ENCODE peak calls at places on chromosomes 5 and 9, in six cellular contexts. X, Y, A, R, J and N are unnamed samples.

GRCh38 chr9:135499326-135500070 is 984 bp upstream of the MRPS2 start:
- DNase-seq in A (peak), R (peak), X (peak), Y (peak), J (peak), N (peak)

GRCh38 chr5:171475551-171476035 is 56.1 kb downstream of the FGF18 start:
- DNase-seq in R (no peak), X (no peak), A (no peak), Y (no peak), J (no peak), N (no peak)

GRCh38 chr9:126915281-126915816 is 767 bp downstream of the RALGPS1 start:
- DNase-seq in J (peak), R (peak), A (no peak), X (peak), Y (no peak), N (no peak)

GRCh38 chr9:35603986-35604577 is 980 bp upstream of the TESK1 start:
- DNase-seq in R (peak), X (peak), J (peak), Y (peak), A (peak), N (peak)

GRCh38 chr5:1008451-1009358 is at the start of gene NKD2:
- DNase-seq in J (peak), A (peak), Y (no peak), X (peak), R (peak), N (no peak)

GRCh38 chr9:76371901-76372300 is 22.3 kb downstream of the RFK start:
- DNase-seq in Y (peak), J (no peak), A (no peak), X (no peak), R (no peak), N (peak)

GRCh38 chr5:170363671-170364070 is 25.5 kb downstream of the KCNMB1 start:
- DNase-seq in J (no peak), A (no peak), Y (no peak), X (no peak), R (no peak), N (no peak)

GRCh38 chr5:175520321-175520720 is 42.0 kb downstream of the SFXN1 start:
- DNase-seq in A (no peak), R (no peak), J (no peak), X (no peak), Y (no peak), N (no peak)

GRCh38 chr5:11234501-11234911 is 473.5 kb upstream of the DAP start:
- DNase-seq in R (no peak), A (no peak), J (no peak), X (peak), Y (no peak), N (no peak)

GRCh38 chr5:176844706-176845391 is 34.5 kb downstream of the UNC5A start:
- DNase-seq in A (no peak), J (no peak), Y (peak), X (peak), R (no peak), N (peak)

GRCh38 chr5:156800982-156801381 is 49.1 kb upstream of the PPP1R2B start:
- DNase-seq in A (no peak), X (no peak), R (no peak), J (no peak), Y (no peak), N (no peak)

GRCh38 chr5:169006878-169007790 is 293.8 kb downstream of the SLIT3 start:
- DNase-seq in Y (no peak), X (no peak), J (no peak), R (no peak), A (no peak), N (no peak)

GRCh38 chr5:133292300-133292699 is 240.5 kb downstream of the HSPA4 start:
- DNase-seq in A (no peak), X (no peak), R (no peak), J (no peak), Y (no peak), N (no peak)

GRCh38 chr5:14467886-14468285 is 113.7 kb upstream of the OTULINL start:
- DNase-seq in X (no peak), J (no peak), R (no peak), A (no peak), Y (no peak), N (no peak)

GRCh38 chr5:594241-594860 is 17.8 kb upstream of the CEP72 start:
- DNase-seq in X (no peak), A (no peak), Y (no peak), J (peak), R (no peak), N (no peak)

GRCh38 chr9:72424131-72424530 is 59.1 kb upstream of the ZFAND5 start:
- DNase-seq in R (no peak), Y (no peak), X (no peak), J (no peak), A (no peak), N (no peak)

GRCh38 chr5:114360362-114360761 is 1.5 kb upstream of the KCNN2 start:
- DNase-seq in A (no peak), Y (no peak), J (no peak), X (no peak), R (no peak), N (no peak)

GRCh38 chr5:178327931-178328711 is 95.5 kb upstream of the PHYKPL start:
- DNase-seq in J (no peak), X (no peak), A (no peak), R (no peak), Y (no peak), N (no peak)

GRCh38 chr9:4739587-4740372 is 1.2 kb downstream of the AK3 start:
- DNase-seq in X (no peak), Y (peak), R (no peak), A (no peak), J (peak), N (peak)

GRCh38 chr5:78561261-78561660 is 87.3 kb downstream of the LHFPL2 start:
- DNase-seq in Y (no peak), A (no peak), X (no peak), R (no peak), J (no peak), N (no peak)

GRCh38 chr5:171462136-171462927 is 42.9 kb downstream of the FGF18 start:
- DNase-seq in A (no peak), Y (no peak), J (no peak), R (no peak), X (no peak), N (no peak)

GRCh38 chr9:121966706-121967105 is 126.4 kb downstream of the TTLL11 start:
- DNase-seq in R (no peak), X (no peak), A (no peak), J (no peak), Y (no peak), N (no peak)

GRCh38 chr5:142304013-142304701 is 20.7 kb downstream of the SPRY4 start:
- DNase-seq in A (no peak), X (no peak), Y (peak), J (no peak), R (no peak), N (no peak)

GRCh38 chr5:95872333-95873268 is 50.1 kb upstream of the GLRX start:
- DNase-seq in R (no peak), A (no peak), X (no peak), Y (no peak), J (no peak), N (no peak)

GRCh38 chr5:43602818-43603534 is at the start of gene NNT:
- DNase-seq in A (peak), Y (peak), J (peak), X (peak), R (peak), N (peak)

GRCh38 chr5:14417792-14418765 is 163.5 kb upstream of the OTULINL start:
- DNase-seq in Y (peak), R (no peak), A (no peak), J (no peak), X (no peak), N (peak)

GRCh38 chr9:5566054-5566618 is 55.8 kb downstream of the PDCD1LG2 start:
- DNase-seq in R (no peak), X (no peak), J (no peak), A (no peak), Y (no peak), N (no peak)

GRCh38 chr5:132759114-132760042 is 12.2 kb downstream of the CCNI2 start:
- DNase-seq in R (no peak), A (no peak), J (no peak), X (no peak), Y (no peak), N (no peak)

GRCh38 chr5:8458038-8458383 is 589.1 kb downstream of the MTRR start:
- DNase-seq in Y (peak), A (no peak), X (peak), R (no peak), J (no peak), N (peak)

GRCh38 chr5:109192027-109192426 is 217.7 kb downstream of the PJA2 start:
- DNase-seq in R (no peak), A (no peak), J (no peak), Y (no peak), X (no peak), N (no peak)

GRCh38 chr9:18658764-18659705 is 185.1 kb downstream of the ADAMTSL1 start:
- DNase-seq in A (no peak), R (no peak), X (no peak), Y (peak), J (no peak), N (peak)

GRCh38 chr9:122562134-122562760 is 9.3 kb downstream of the OR1N2 start:
- DNase-seq in J (no peak), R (no peak), X (no peak), A (peak), Y (no peak), N (no peak)

DNA sequence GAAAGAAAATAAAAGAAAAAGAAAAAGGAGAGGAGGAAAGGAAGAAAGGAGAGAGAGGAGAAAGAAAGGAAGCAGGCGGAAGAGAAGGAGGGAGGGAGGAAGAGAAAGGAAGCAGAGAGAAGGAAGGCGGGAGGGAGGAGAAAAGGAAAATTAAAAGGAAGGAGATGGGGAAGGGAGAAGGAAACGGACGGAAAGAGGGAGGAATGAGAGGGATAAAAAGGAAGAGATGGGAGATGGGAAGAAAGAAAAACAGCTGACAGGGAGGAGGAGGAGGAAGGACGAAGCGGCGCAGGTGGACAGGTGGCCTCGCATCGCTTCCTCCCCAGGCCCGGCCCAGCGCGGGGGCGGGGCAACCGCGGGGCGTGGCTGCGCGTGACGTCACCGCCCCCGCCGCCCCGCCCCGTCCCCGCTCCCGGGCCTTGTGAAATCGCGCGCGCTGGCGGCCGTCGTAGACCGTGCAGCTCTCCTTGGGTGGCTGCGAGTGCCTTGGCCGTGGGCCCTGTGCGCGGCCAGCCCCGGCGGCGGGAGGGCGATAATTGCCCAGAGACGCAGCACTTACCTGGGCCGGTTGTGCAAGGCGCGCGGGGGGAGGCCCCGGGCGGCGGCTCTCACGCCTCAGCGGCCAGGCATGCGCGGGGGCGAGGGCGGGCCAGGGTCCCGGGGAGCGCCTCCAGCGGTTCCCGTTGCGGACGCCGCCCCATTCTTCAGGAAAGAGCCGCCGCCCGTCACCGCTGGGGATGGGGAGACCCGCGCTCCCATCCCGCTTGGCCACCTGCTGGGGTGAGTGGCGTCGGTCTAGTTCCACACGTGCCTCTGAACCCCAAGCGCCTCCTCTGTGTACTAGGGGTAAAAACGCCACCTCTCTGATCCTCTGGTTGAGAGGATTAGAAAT is 49.6 kb upstream of the FOXE1 start:
- DNase-seq in A (no peak), J (peak), R (peak), Y (peak), X (peak), N (peak)
- TF ChIP-seq CTCF in A (no peak), J (no peak), R (no peak), Y (no peak), X (peak), N (no peak)

DNA sequence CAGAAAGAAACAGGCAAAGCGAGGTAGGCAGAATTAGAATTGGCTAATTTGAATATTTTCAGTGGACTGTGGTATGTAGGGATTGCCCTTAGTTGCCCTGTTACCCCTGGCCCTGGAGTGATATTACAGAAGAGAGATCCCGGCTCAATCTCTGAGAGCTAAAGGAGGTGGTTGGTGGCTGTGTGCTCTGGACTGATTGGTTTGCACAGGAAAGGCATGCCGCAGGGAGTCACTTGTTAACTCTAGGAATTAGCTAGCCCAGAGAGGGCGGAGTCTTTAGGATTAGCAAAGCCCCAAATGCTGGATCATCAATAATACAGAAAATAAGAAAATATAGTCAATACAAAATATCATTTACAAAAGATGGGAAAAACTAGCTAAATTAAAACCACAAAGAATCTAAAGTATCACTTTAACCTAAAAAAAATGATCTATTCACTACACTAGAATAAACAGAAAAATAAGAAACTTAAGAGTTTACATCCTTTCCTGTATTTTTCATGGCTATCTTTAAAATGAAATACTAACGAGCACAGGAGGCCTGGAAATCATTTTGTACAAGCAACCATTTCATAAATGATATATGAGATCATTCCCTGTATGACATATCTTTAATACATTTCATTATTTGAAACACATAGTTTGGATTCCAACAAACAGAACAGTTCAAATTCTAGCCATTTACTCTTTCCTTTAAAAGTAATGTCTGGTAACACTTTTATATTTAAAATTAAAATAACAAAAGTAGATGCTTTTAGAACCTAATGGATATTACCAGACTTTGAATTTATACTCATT is 71.1 kb downstream of the GNAQ start:
- DNase-seq in A (no peak), J (no peak), X (no peak), R (no peak), Y (no peak), N (no peak)
- H3K4me3 ChIP-seq in A (no peak), J (no peak), X (no peak), R (no peak), Y (no peak), N (no peak)

GRCh38 chr5:180390441-180391190 is 37.5 kb upstream of the GFPT2 start:
- DNase-seq in Y (no peak), A (no peak), X (no peak), J (no peak), R (no peak), N (peak)
- TF ChIP-seq CTCF in Y (no peak), A (no peak), X (peak), J (no peak), R (no peak), N (peak)

GRCh38 chr9:114503522-114504340 is 1.5 kb downstream of the WHRN start:
- DNase-seq in Y (no peak), R (no peak), J (no peak), X (no peak), A (no peak), N (no peak)

GRCh38 chr9:114503009-114503408 is 2.3 kb downstream of the WHRN start:
- DNase-seq in Y (no peak), R (no peak), J (peak), X (no peak), A (no peak), N (no peak)

GRCh38 chr9:114500583-114501292 is 4.5 kb downstream of the WHRN start:
- DNase-seq in A (no peak), R (no peak), X (no peak), Y (no peak), J (no peak), N (no peak)

GRCh38 chr9:114499941-114500528 is 5.2 kb downstream of the WHRN start:
- DNase-seq in Y (no peak), R (no peak), X (no peak), J (no peak), A (no peak), N (no peak)

GRCh38 chr9:114501786-114502682 is 3.2 kb downstream of the WHRN start:
- DNase-seq in R (no peak), Y (no peak), J (no peak), A (no peak), X (peak), N (no peak)
- H3K4me3 ChIP-seq in R (peak), Y (no peak), J (peak), A (no peak), X (peak), N (no peak)

GRCh38 chr5:83608122-83608521 is 112.5 kb downstream of the HAPLN1 start:
- DNase-seq in J (peak), A (peak), R (no peak), Y (peak), X (peak), N (peak)
- TF ChIP-seq CTCF in J (peak), A (peak), R (no peak), Y (peak), X (peak), N (peak)

DNA sequence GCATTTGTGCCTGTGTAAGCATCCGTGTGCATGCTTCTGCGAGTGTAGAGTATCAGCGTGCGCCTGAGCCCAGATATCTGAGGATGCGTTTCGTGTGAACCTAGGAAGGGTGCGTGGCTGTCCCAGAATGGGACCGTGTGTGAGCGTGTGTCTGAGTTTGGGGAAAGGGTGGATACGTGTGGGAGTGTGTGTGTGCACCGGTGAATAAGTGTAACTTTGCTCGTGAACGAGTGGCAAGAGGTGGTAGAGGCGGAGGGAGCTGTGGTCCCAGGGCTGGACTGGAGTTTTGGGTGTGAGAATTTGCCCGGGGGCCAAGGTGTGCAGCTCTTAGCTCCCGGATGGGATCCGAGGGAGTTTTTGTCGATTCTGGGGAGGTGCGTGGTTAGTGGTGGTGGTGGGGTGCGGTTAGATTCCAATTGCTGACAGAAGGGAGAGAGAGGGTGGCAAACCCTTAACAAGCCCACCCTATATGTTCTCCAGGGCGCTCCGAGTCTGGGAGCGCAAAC is 687 bp upstream of the COL27A1 start:
- DNase-seq in X (no peak), A (no peak), Y (no peak), J (no peak), R (no peak), N (no peak)
- H3K4me3 ChIP-seq in X (peak), A (no peak), Y (no peak), J (peak), R (peak), N (no peak)

GRCh38 chr5:119267958-119268386 is 87.8 kb upstream of the TNFAIP8 start:
- DNase-seq in J (peak), A (peak), Y (peak), X (peak), R (peak), N (peak)
- TF ChIP-seq CTCF in J (peak), A (peak), Y (peak), X (peak), R (peak), N (peak)